ENCODE peak calls at places on chromosome 1, in six cellular contexts. B is left lung, M is cardiac fibroblast, E is epithelial cell of esophagus, S is colonic mucosa, V is upper lobe of right lung. F is an unnamed sample.

GRCh38 chr1:245054105-245054831 is 100.5 kb upstream of the KIF26B start:
- DNase-seq in B (no peak), E (no peak), V (no peak), M (no peak), S (no peak), F (no peak)

GRCh38 chr1:82487778-82488177 is 687.0 kb downstream of the ADGRL2 start:
- DNase-seq in S (no peak), E (no peak), V (no peak), B (no peak), M (no peak), F (no peak)

GRCh38 chr1:156643266-156644092 is 1.6 kb downstream of the BCAN start:
- DNase-seq in M (no peak), B (no peak), E (no peak), V (no peak), S (no peak), F (no peak)

GRCh38 chr1:114040273-114041043 is 61.2 kb downstream of the OLFML3 start:
- DNase-seq in M (peak; percentile 39), S (no peak), E (peak; percentile 60), V (no peak), B (no peak), F (no peak)

GRCh38 chr1:148353461-148354283 is 129.4 kb downstream of the PPIAL4G start:
- DNase-seq in M (peak; percentile 96), S (no peak), B (no peak), E (peak; percentile 85), V (no peak), F (no peak)

GRCh38 chr1:205594846-205595245 is 37.0 kb downstream of the ELK4 start:
- DNase-seq in M (no peak), V (no peak), S (no peak), B (no peak), E (no peak), F (no peak)

GRCh38 chr1:163571950-163572349 is 250.2 kb downstream of the NUF2 start:
- DNase-seq in V (no peak), E (no peak), M (no peak), B (no peak), S (no peak), F (no peak)

GRCh38 chr1:193747579-193747978 is 561.2 kb upstream of the B3GALT2 start:
- DNase-seq in S (no peak), E (peak; percentile 40), B (no peak), M (peak; percentile 24), V (no peak), F (peak; percentile 27)

GRCh38 chr1:15685820-15686219 is 1.7 kb downstream of the PLEKHM2 start:
- DNase-seq in E (peak; percentile 47), M (no peak), V (no peak), S (no peak), B (no peak), F (no peak)

GRCh38 chr1:244773513-244773912 is 61.9 kb upstream of the COX20 start:
- DNase-seq in B (no peak), E (no peak), S (no peak), M (no peak), V (no peak), F (no peak)

GRCh38 chr1:147167361-147167760 is 4.9 kb downstream of the PRKAB2 start:
- DNase-seq in B (no peak), S (no peak), M (peak; percentile 97), V (no peak), E (peak; percentile 94), F (peak; percentile 87)

GRCh38 chr1:99808391-99809115 is 41.6 kb upstream of the AGL start:
- DNase-seq in B (no peak), S (peak; percentile 56), M (peak; percentile 96), E (peak; percentile 91), V (no peak), F (peak; percentile 80)

GRCh38 chr1:218850367-218850766 is 323.3 kb upstream of the LYPLAL1 start:
- DNase-seq in E (no peak), V (no peak), S (no peak), M (peak; percentile 42), B (no peak), F (no peak)

GRCh38 chr1:75330633-75331032 is 196.4 kb downstream of the LHX8 start:
- DNase-seq in M (peak; percentile 6), E (peak; percentile 15), V (no peak), B (no peak), S (no peak), F (no peak)

GRCh38 chr1:78275456-78275855 is 215.3 kb upstream of the PTGFR start:
- DNase-seq in M (no peak), B (no peak), E (no peak), S (no peak), V (no peak), F (peak; percentile 39)

GRCh38 chr1:54996869-54997710 is 1.6 kb upstream of the BSND start:
- DNase-seq in V (no peak), S (no peak), M (no peak), E (peak; percentile 15), B (no peak), F (no peak)

GRCh38 chr1:10663668-10664035 is 132.8 kb downstream of the CASZ1 start:
- DNase-seq in V (no peak), B (no peak), M (no peak), S (no peak), E (peak; percentile 22), F (no peak)

GRCh38 chr1:35264861-35265260 is 3.6 kb upstream of the ZMYM4 start:
- DNase-seq in V (no peak), E (peak; percentile 50), S (peak; percentile 35), B (no peak), M (no peak), F (peak; percentile 72)

DNA sequence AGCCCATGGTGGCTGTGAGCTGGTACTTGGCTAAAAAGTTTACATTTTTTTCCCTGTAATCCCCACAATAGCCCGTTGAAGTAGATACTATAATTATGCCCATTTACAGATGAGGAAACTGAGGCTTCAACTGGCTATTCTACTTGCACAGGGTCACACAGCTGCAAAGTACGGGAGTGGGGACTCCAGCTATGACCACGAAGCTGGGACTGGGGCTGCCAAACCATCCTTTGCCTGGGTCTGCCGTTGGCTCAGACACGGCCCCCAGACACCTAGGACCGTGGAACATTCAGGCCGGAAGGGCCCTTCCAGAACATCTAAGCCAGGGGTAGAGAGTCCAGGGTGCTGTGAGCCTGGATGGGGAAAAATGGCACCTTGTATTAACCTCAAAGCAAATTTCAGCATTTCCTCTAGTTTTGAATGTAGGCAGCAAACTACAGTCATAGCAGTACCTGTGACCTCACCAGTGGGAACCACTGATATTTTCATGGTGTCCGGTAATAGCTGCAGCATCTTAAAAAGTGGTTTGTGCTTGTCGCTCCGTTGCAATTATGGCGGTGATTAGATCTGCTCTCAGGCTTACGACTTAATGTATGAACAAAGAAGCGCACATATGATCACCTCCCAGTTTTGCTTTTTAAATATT is 4.3 kb downstream of the TP73 start:
- DNase-seq in S (no peak), B (no peak), M (no peak), V (peak; percentile 25), E (no peak), F (no peak)
- H3K4me3 ChIP-seq in S (no peak overlapping the region), B (no peak overlapping the region), M (no peak overlapping the region), V (no peak overlapping the region), E (no peak overlapping the region), F (no peak overlapping the region)

GRCh38 chr1:2433196-2433595 is 20.8 kb upstream of the PEX10 start:
- DNase-seq in E (no peak), B (no peak), M (no peak), S (no peak), V (no peak), F (no peak)
- TF ChIP-seq CTCF in E (no peak), B (no peak), M (no peak), S (no peak), V (no peak), F (no peak)

GRCh38 chr1:40258445-40258769 is 371 bp downstream of the ZMPSTE24 start:
- DNase-seq in B (no peak), V (no peak), S (no peak), E (peak; percentile 24), M (no peak), F (no peak)

GRCh38 chr1:40257688-40258444 is at the start of gene ZMPSTE24:
- DNase-seq in V (peak; percentile 97), S (peak; percentile 97), E (peak; percentile 98), B (peak; percentile 95), M (peak; percentile 99), F (peak; percentile 95)

GRCh38 chr1:40255231-40255630 is 2.8 kb upstream of the ZMPSTE24 start:
- DNase-seq in S (no peak), E (no peak), M (no peak), B (no peak), V (no peak), F (no peak)

GRCh38 chr1:40257313-40257687 is 736 bp upstream of the ZMPSTE24 start:
- DNase-seq in V (no peak), E (no peak), S (no peak), M (no peak), B (no peak), F (no peak)

DNA sequence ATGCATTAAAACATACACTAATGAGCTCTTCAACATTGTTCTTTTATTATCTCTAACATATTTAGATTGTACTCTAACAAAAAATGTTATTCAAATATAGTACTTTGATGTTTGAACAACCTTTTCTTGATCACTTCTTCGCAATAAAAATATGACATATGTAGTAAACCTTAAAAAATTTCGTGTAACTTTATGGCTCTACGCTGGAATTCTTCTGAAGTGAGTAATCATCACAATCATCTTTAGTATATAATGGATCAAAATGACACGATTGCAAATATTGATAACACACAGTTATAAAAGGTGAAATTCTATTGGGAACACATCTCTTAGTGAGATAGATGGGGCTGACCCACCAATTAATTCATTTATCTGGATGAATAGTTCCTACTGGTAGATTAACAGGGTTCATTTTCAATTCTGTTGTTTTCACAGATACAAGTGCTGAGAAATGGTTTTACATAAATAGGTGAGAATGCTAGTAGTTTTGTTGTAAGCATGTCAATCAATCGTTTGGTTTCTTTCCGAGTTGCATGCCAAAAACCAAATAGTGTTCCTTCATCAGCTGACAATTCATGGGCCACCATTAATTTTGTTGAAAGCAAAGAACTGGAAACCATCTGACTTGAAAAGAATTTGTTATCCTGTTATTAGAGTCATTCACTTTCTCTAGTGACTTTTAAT is 1.5 kb upstream of the ZMPSTE24 start:
- DNase-seq in E (no peak), B (no peak), V (no peak), S (no peak), M (no peak), F (no peak)
- H3K4me3 ChIP-seq in E (peak overlapping the region; percentile 94), B (peak overlapping the region; percentile 95), V (peak overlapping the region; percentile 99), S (peak overlapping the region; percentile 83), M (peak overlapping the region; percentile 92), F (peak overlapping the region; percentile 97)

GRCh38 chr1:231583376-231583775 is 43.2 kb upstream of the DISC1 start:
- DNase-seq in V (no peak), B (no peak), M (no peak), E (no peak), S (no peak), F (no peak)

GRCh38 chr1:231581859-231582258 is 44.7 kb upstream of the DISC1 start:
- DNase-seq in E (no peak), B (no peak), M (no peak), V (no peak), S (no peak), F (no peak)

GRCh38 chr1:231580874-231581273 is 45.7 kb upstream of the DISC1 start:
- DNase-seq in E (no peak), M (no peak), S (no peak), V (no peak), B (no peak), F (no peak)

GRCh38 chr1:231584117-231584516 is 42.5 kb upstream of the DISC1 start:
- DNase-seq in E (peak; percentile 66), B (no peak), M (peak; percentile 88), V (no peak), S (no peak), F (peak; percentile 20)
- TF ChIP-seq CTCF in E (peak; percentile 31), B (no peak), M (peak; percentile 26), V (no peak), S (no peak), F (no peak)

GRCh38 chr1:88647749-88648415 is 36.2 kb upstream of the PKN2 start:
- DNase-seq in V (no peak), S (no peak), E (peak; percentile 49), B (no peak), M (no peak), F (no peak)
- H3K4me3 ChIP-seq in V (no peak overlapping the region), S (no peak overlapping the region), E (no peak overlapping the region), B (no peak overlapping the region), M (no peak overlapping the region), F (no peak overlapping the region)